ENCODE peak calls at places on chromosomes 1 and 21, in four cellular contexts. N is psoas muscle, W is hepatocyte, M is heart right ventricle. Q is an unnamed sample.

GRCh38 chr1:54417123-54417522 is 10.9 kb upstream of the SSBP3 start:
- DNase-seq in N (no peak), W (no peak), M (no peak), Q (peak; percentile 15)

GRCh38 chr1:190168116-190168515 is 309.5 kb downstream of the BRINP3 start:
- DNase-seq in N (no peak), W (no peak), M (no peak), Q (no peak)

GRCh38 chr1:111099289-111099688 is 40.6 kb downstream of the DRAM2 start:
- DNase-seq in N (no peak), W (no peak), M (no peak), Q (no peak)

GRCh38 chr1:94734963-94735899 is 84.9 kb upstream of the SLC44A3 start:
- DNase-seq in N (no peak), W (peak; percentile 44), M (peak; percentile 29), Q (no peak)

GRCh38 chr1:210232524-210233215 is at the start of gene SERTAD4:
- DNase-seq in N (peak; percentile 34), W (peak; percentile 79), M (peak; percentile 41), Q (no peak)

GRCh38 chr1:8211620-8212442 is 106.1 kb upstream of the SLC45A1 start:
- DNase-seq in N (peak; percentile 47), W (peak; percentile 72), M (no peak), Q (no peak)

GRCh38 chr1:71080178-71080781 is 555 bp downstream of the ZRANB2 start:
- DNase-seq in N (no peak), W (peak; percentile 66), M (no peak), Q (peak; percentile 43)

GRCh38 chr1:15331673-15332072 is 78.0 kb upstream of the EFHD2 start:
- DNase-seq in N (no peak), W (no peak), M (no peak), Q (no peak)

GRCh38 chr1:22412932-22413727 is 38.5 kb upstream of the ZBTB40 start:
- DNase-seq in N (no peak), W (peak; percentile 53), M (no peak), Q (no peak)

GRCh38 chr1:177505905-177506590 is 335.3 kb downstream of the BRINP2 start:
- DNase-seq in N (no peak), W (no peak), M (no peak), Q (no peak)

GRCh38 chr1:93661829-93662474 is 19.7 kb downstream of the BCAR3 start:
- DNase-seq in N (no peak), W (peak; percentile 51), M (no peak), Q (no peak)

GRCh38 chr21:36584980-36585940 is 105.3 kb upstream of the CLDN14 start:
- DNase-seq in N (no peak), W (no peak), M (no peak), Q (no peak)

GRCh38 chr1:224767031-224767430 is 150.9 kb downstream of the CNIH3 start:
- DNase-seq in N (no peak), W (no peak), M (no peak), Q (no peak)

GRCh38 chr1:180098242-180098995 is 56.2 kb upstream of the QSOX1 start:
- DNase-seq in N (no peak), W (peak; percentile 54), M (no peak), Q (no peak)

GRCh38 chr21:15062566-15062965 is 2.2 kb downstream of the NRIP1 start:
- DNase-seq in N (no peak), W (no peak), M (no peak), Q (no peak)

GRCh38 chr1:187876775-187877174 is 1048.0 kb downstream of the PLA2G4A start:
- DNase-seq in N (no peak), W (no peak), M (no peak), Q (no peak)

DNA sequence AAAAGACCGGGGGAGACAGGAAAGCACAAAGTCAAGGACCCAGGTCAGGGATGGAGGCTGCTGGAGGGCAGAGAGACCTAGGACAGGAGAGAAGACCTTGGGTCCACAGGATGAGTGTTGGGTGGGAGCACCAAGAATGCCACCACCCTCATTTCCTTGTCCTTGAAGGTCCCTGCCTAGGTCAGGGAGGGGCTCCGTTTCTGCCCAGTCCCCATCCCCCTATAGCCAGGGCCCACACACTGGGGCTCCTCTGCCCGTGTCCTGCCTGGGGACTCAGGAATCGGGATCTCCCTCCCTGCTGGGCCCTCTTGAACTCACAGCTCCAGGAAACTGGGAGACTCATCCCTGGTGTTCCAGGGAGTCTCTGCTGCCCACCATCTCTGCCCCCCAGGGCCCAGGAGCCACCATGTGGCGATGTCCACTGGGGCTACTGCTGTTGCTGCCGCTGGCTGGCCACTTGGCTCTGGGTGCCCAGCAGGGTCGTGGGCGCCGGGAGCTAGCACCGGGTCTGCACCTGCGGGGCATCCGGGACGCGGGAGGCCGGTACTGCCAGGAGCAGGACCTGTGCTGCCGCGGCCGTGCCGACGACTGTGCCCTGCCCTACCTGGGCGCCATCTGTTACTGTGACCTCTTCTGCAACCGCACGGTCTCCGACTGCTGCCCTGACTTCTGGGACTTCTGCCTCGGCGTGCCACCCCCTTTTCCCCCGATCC is 584 bp downstream of the TINAGL1 start:
- DNase-seq in N (no peak), W (no peak), M (no peak), Q (no peak)
- H3K4me3 ChIP-seq in N (peak overlapping the region; percentile 70), W (peak overlapping the region; percentile 35), M (peak overlapping the region; percentile 85), Q (peak overlapping the region; percentile 46)

GRCh38 chr1:227604446-227604845 is 41.1 kb downstream of the ZNF678 start:
- DNase-seq in N (no peak), W (no peak), M (no peak), Q (no peak)
- H3K9me3 ChIP-seq in N (peaks cover 4% of the 10 kb centered on the region), W (peaks cover 51% of the 10 kb centered on the region), M (peaks cover 21% of the 10 kb centered on the region), Q (no peaks in the 10 kb centered on the region)

GRCh38 chr1:182391362-182392044 is at the start of gene GLUL:
- DNase-seq in N (peak; percentile 96), W (peak; percentile 97), M (peak; percentile 96), Q (peak; percentile 97)
- H3K27ac ChIP-seq in N (peak within 1 kb of the TSS; percentile 98), W (peak within 1 kb of the TSS; percentile 98), M (peak within 1 kb of the TSS; percentile 96), Q (peak within 1 kb of the TSS; percentile 98)

DNA sequence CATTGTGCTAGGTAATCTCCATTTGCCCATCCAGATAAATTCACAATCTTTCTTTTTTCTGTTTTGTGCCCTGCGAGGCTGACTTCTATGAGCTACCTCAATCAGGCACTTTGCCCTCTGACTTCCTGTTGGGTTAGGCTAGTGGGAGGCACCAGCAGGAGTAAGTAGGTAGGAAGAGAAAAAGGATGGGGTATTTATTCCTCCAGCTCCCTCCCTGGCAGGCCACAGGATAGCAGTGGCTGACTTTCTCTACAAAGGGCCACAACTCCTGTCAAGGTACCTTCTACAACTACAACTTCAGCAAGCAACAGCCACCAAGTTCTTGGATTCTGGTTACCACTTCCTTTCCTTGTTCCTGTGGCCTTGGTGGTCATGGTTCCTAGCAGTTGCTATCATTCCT is 18.8 kb upstream of the GORAB start:
- DNase-seq in N (no peak), W (no peak), M (no peak), Q (no peak)
- H3K4me3 ChIP-seq in N (no peak overlapping the region), W (no peak overlapping the region), M (no peak overlapping the region), Q (no peak overlapping the region)